ENCODE peak calls at places on chromosomes 11 and 22, in nine cellular contexts. G is A549; Z is stimulated activated CD8-positive, alpha-beta memory T cell treated with anti-CD3 and anti-CD28 coated beads, Interleukin-12 subunit alpha, Interleukin-12 subunit beta, amount 100 ng/mL, for 4 hours; L is activated CD4-positive, alpha-beta T cell treated with anti-CD3 and anti-CD28 coated beads, Interleukin-2, amount 10 ng/mL, durations not matched to agents 7 days and 5 days; B is PC-3; S is nephron progenitor cell; O is stimulated activated naive B cell treated with anti-CD40 and anti-IgM and Interleukin-4, amounts not matched to agents 10 μg/mL and 1 μg/mL and 100 μg/mL, for 72 hours; X is SW480; E is HEK293T. Q is an unnamed sample.
A peak's percentile ranks its signal among the peaks of the same experiment; 100 is the strongest.

GRCh38 chr22:20589614-20590476 is 82.4 kb downstream of the MED15 start:
- DNase-seq in X (no peak), L (no peak), S (no peak), B (no peak), O (no peak), E (no peak), Z (no peak), G (no peak), Q (no peak)

GRCh38 chr22:41048791-41049717 is 43.3 kb upstream of the EP300 start:
- DNase-seq in Z (no peak), B (no peak), X (peak; percentile 47), E (peak; percentile 65), O (no peak), S (peak; percentile 81), L (no peak), G (no peak), Q (peak; percentile 23)

GRCh38 chr11:102427068-102427467 is 25.5 kb downstream of the TMEM123 start:
- DNase-seq in G (no peak), B (no peak), Z (no peak), E (no peak), S (no peak), O (no peak), X (no peak), L (no peak), Q (no peak)

GRCh38 chr11:37748641-37749040 is 1150.6 kb upstream of the RAG2 start:
- DNase-seq in B (no peak), S (no peak), O (no peak), X (no peak), L (no peak), E (no peak), Z (no peak), G (no peak), Q (no peak)

GRCh38 chr11:6443269-6444003 is 2.6 kb upstream of the HPX start:
- DNase-seq in G (peak; percentile 57), L (peak; percentile 64), E (peak; percentile 74), X (peak; percentile 42), B (peak; percentile 58), Z (peak; percentile 14), O (peak; percentile 28), S (peak; percentile 56), Q (peak; percentile 38)

GRCh38 chr11:69448471-69449284 is 32.8 kb upstream of the LINC01488 start:
- DNase-seq in Z (no peak), S (no peak), E (no peak), L (no peak), G (no peak), X (no peak), B (no peak), O (no peak), Q (no peak)

GRCh38 chr11:114280696-114281095 is 15.5 kb upstream of the NNMT start:
- DNase-seq in S (peak; percentile 75), X (peak; percentile 67), B (peak; percentile 93), O (no peak), G (peak; percentile 67), Z (no peak), L (peak; percentile 22), E (peak; percentile 80), Q (peak; percentile 66)

GRCh38 chr22:42344391-42344861 is 74.0 kb upstream of the TCF20 start:
- DNase-seq in S (peak; percentile 39), E (no peak), L (no peak), B (no peak), O (no peak), G (no peak), X (no peak), Z (no peak), Q (no peak)

Q was measured in neural crest cell.